ENCODE peak calls at places on chromosomes 6 and 20, in eight cellular contexts. T is lung; O is HCT116; W is CD8-positive, alpha-beta memory T cell; N is esophagus squamous epithelium; H is lower lobe of right lung; X is heart right ventricle; V is GM12878. I is an unnamed sample. For H3K4me1 and H3K36me3, the result is how much of the 10 kb centered on the place peaks cover.

GRCh38 chr6:346389-347030 is 45.0 kb upstream of the IRF4 start:
- DNase-seq in O (no peak), T (no peak), V (no peak), W (no peak), N (no peak), X (no peak), H (no peak), I (no peak)

GRCh38 chr6:75210885-75211739 is 5.3 kb upstream of the COL12A1 start:
- DNase-seq in T (no peak), W (peak), N (no peak), O (no peak), V (no peak), X (no peak), H (no peak), I (peak)

GRCh38 chr6:45553730-45554344 is 176.1 kb upstream of the SUPT3H start:
- DNase-seq in T (no peak), W (no peak), H (no peak), O (no peak), X (no peak), N (no peak), V (no peak), I (no peak)

GRCh38 chr20:20621191-20621590 is 91.3 kb downstream of the RALGAPA2 start:
- DNase-seq in V (no peak), O (no peak), T (no peak), N (no peak), H (no peak), W (no peak), X (no peak), I (no peak)

GRCh38 chr6:38215651-38216319 is 396.3 kb downstream of the ZFAND3 start:
- DNase-seq in V (no peak), T (no peak), O (no peak), W (no peak), X (no peak), H (no peak), N (no peak), I (no peak)

GRCh38 chr20:32231847-32232246 is 24.2 kb downstream of the POFUT1 start:
- DNase-seq in V (no peak), N (no peak), H (no peak), X (no peak), O (no peak), T (no peak), W (peak), I (no peak)

GRCh38 chr6:154909821-154910220 is 85.3 kb upstream of the TIAM2 start:
- DNase-seq in H (no peak), X (no peak), N (no peak), W (no peak), T (no peak), O (no peak), V (no peak), I (peak)

GRCh38 chr20:34643919-34644318 is 33.0 kb downstream of the PIGU start:
- DNase-seq in V (no peak), H (no peak), X (no peak), T (no peak), N (no peak), W (no peak), O (no peak), I (no peak)

GRCh38 chr6:63058601-63059000 is 152.7 kb upstream of the FKBP1C start:
- DNase-seq in X (no peak), H (no peak), T (no peak), W (no peak), O (no peak), V (no peak), N (no peak), I (no peak)

GRCh38 chr20:7859371-7859802 is 80.9 kb downstream of the HAO1 start:
- DNase-seq in X (no peak), H (no peak), N (no peak), W (no peak), T (no peak), O (no peak), V (peak), I (no peak)

GRCh38 chr6:72348926-72349325 is 272.9 kb upstream of the KCNQ5 start:
- DNase-seq in T (no peak), N (no peak), V (no peak), O (no peak), W (no peak), H (no peak), X (no peak), I (no peak)

GRCh38 chr6:55496201-55496600 is 82.8 kb downstream of the HMGCLL1 start:
- DNase-seq in T (no peak), X (no peak), V (no peak), W (no peak), O (no peak), N (no peak), H (no peak), I (no peak)

GRCh38 chr6:141460743-141461484 is 671.8 kb upstream of the GJE1 start:
- DNase-seq in N (no peak), V (no peak), T (no peak), W (no peak), O (no peak), H (no peak), X (no peak), I (no peak)

DNA sequence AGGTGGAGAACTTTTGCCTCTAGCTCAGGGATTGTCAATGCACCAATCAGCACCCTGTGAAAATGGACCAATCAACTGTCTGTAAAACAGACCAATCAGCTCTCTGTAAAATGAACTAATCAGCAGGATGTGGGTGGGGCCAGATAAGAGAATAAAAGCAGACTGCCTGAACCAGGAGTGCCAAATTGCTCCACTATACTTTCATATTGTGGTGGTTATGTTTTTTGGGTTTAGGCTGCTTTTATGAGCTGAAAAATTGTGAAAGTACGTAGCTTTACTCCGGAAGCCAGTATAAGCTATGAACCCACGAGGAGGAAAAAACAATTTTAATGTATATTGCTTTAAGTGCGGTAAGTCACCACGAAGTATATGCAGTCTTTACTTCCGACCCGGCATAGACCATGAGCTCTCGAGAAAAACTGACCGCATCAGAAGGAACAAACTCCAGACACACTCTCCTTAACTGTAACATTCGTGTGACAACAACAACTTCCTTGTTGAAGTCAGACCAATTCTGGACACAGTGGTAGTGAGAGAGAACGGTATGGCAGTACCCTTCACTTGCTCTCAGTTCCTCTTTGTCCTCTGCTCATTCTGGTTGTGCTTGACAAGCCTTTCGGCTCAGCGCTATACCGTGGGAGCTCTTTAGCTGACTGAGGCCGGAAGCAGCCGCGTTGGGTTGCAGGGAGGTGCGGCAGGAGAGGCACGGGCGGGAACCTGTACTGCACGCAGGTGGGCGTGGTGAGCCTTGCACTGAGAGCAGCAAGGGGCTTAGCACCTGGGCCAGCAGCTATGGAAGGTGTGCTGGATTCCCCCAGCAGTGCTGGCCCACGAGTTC is 81.9 kb upstream of the E2F3 start:
- DNase-seq in T (peak), H (peak), O (no peak), X (peak), N (peak), W (peak), V (peak), I (no peak)
- H3K4me1 ChIP-seq in T (under half), H (under half), O (under half), X (under half), N (under half), W (under half), V (under half), I (under half)

GRCh38 chr6:101607286-101607685 is 213.8 kb downstream of the GRIK2 start:
- DNase-seq in X (no peak), V (no peak), N (no peak), T (no peak), O (no peak), W (no peak), H (no peak), I (no peak)

GRCh38 chr6:101605874-101606273 is 212.4 kb downstream of the GRIK2 start:
- DNase-seq in V (peak), O (peak), W (no peak), T (no peak), X (no peak), N (no peak), H (no peak), I (no peak)

GRCh38 chr6:101608724-101609123 is 215.2 kb downstream of the GRIK2 start:
- DNase-seq in T (no peak), W (no peak), H (no peak), X (no peak), V (no peak), N (no peak), O (no peak), I (no peak)

GRCh38 chr6:101605426-101605825 is 211.9 kb downstream of the GRIK2 start:
- DNase-seq in V (no peak), X (no peak), W (no peak), H (no peak), O (no peak), T (no peak), N (no peak), I (no peak)
- H3K4me3 ChIP-seq in V (no peak), X (no peak), W (no peak), H (no peak), O (no peak), T (no peak), N (no peak), I (no peak)

GRCh38 chr6:7218586-7218985 is 94.4 kb downstream of the SSR1 start:
- DNase-seq in X (no peak), H (no peak), N (no peak), W (no peak), O (no peak), T (no peak), V (no peak), I (no peak)

GRCh38 chr6:7224726-7225125 is 88.3 kb downstream of the SSR1 start:
- DNase-seq in W (no peak), V (no peak), T (no peak), N (no peak), O (no peak), H (no peak), X (no peak), I (no peak)

GRCh38 chr6:7216941-7217621 is 95.9 kb downstream of the SSR1 start:
- DNase-seq in T (peak), N (no peak), V (no peak), H (peak), W (no peak), O (no peak), X (peak), I (peak)

GRCh38 chr6:7219310-7219709 is 93.7 kb downstream of the SSR1 start:
- DNase-seq in W (no peak), H (no peak), X (peak), N (no peak), V (no peak), O (no peak), T (no peak), I (no peak)

DNA sequence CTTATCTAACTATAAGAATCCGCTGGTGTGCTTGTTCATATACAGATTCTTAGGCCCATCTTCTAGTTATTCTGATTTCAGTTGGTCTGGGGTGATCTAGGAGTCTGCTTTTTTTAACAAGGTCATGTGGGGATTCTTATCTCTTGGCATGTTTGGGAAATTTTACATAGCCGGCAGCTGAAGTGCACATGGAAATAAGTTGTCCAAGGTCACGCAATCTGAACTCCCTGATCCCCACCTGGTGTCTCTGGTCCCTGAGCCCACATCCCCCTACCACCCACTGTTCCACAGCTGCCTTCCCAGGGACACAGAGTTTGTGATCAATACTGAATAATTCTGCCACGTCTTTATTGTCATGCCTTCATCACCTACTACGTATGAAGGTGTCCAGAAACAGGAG is 90.8 kb downstream of the SSR1 start:
- DNase-seq in W (no peak), V (no peak), O (no peak), X (no peak), N (no peak), H (no peak), T (no peak), I (no peak)
- H3K36me3 ChIP-seq in W (under half), V (under half), O (under half), X (under half), N (under half), H (half or more), T (under half), I (half or more)

GRCh38 chr6:149001422-149001821 is 254.6 kb downstream of the UST start:
- DNase-seq in V (no peak), N (no peak), T (no peak), H (no peak), O (no peak), X (no peak), W (no peak), I (no peak)
- H3K4me1 ChIP-seq in V (under half), N (under half), T (under half), H (under half), O (under half), X (under half), W (under half), I (under half)

GRCh38 chr20:46640044-46640443 is 11.2 kb downstream of the SLC13A3 start:
- DNase-seq in W (no peak), V (no peak), T (no peak), N (no peak), H (no peak), X (no peak), O (no peak), I (no peak)

GRCh38 chr20:46642265-46642942 is 8.9 kb downstream of the SLC13A3 start:
- DNase-seq in N (no peak), V (no peak), H (no peak), O (no peak), X (no peak), W (no peak), T (no peak), I (no peak)

GRCh38 chr20:46640536-46641311 is 10.5 kb downstream of the SLC13A3 start:
- DNase-seq in H (no peak), N (no peak), X (no peak), V (no peak), W (no peak), O (no peak), T (no peak), I (no peak)

GRCh38 chr20:46642944-46643343 is 8.3 kb downstream of the SLC13A3 start:
- DNase-seq in N (no peak), V (no peak), X (no peak), O (no peak), W (no peak), T (no peak), H (no peak), I (no peak)

GRCh38 chr20:46641424-46641823 is 9.8 kb downstream of the SLC13A3 start:
- DNase-seq in X (no peak), H (no peak), O (no peak), W (no peak), V (no peak), T (no peak), N (no peak), I (no peak)
- H3K4me3 ChIP-seq in X (no peak), H (no peak), O (no peak), W (no peak), V (no peak), T (no peak), N (no peak), I (no peak)

DNA sequence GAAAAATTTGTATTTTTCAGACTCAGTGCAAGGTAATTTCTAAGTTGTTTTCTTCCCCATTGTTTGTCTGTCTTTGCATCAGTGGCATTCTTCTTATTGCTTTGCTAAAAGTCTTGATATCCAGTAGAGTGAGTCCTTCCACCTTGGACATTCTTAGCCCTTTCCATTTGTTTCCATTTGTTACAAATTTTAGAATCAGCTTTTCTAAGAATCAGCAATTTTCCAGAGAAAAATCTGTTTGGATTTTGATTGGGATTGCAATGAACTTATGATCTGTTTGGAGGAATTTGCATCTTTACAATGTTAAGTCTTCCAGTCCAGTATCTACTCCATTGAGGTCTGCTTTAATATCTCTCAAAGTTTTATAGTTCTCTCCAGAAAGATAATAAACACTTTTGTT is 36.4 kb downstream of the LRRN4 start:
- DNase-seq in H (no peak), O (no peak), V (no peak), X (no peak), T (no peak), W (no peak), N (no peak), I (no peak)
- H3K36me3 ChIP-seq in H (half or more), O (under half), V (under half), X (under half), T (under half), W (under half), N (under half), I (under half)

I was measured in SJSA1.